ENCODE peak calls at places on chromosomes 1 and 21, in five cellular contexts. Q is COR-L47; J is stimulated activated CD4-positive, alpha-beta T cell treated with anti-CD3 and anti-CD28 coated beads, Interleukin-15, amount 100 ng/mL, for 1 hour; I is ELR; S is colonic mucosa. C is an unnamed sample.
A peak's percentile ranks its signal among the peaks of the same experiment; 100 is the strongest.

GRCh38 chr1:40392206-40392605 is 18.7 kb downstream of the SMAP2 start:
- DNase-seq in S (no peak), I (peak; percentile 86), Q (peak; percentile 47), J (no peak), C (no peak)

GRCh38 chr1:74468982-74469603 is 43.3 kb downstream of the LRRC53 start:
- DNase-seq in I (peak; percentile 57), J (no peak), Q (peak; percentile 76), S (no peak), C (no peak)

GRCh38 chr1:30634507-30634906 is 88.9 kb downstream of the MATN1 start:
- DNase-seq in J (no peak), Q (no peak), S (no peak), I (no peak), C (no peak)

GRCh38 chr1:11157867-11158266 is 31.3 kb upstream of the ANGPTL7 start:
- DNase-seq in S (no peak), J (no peak), Q (no peak), I (peak; percentile 30), C (no peak)

GRCh38 chr1:32334864-32335618 is 992 bp downstream of the MARCKSL1 start:
- DNase-seq in I (peak; percentile 70), S (peak; percentile 54), Q (peak; percentile 55), J (peak; percentile 45), C (no peak)

GRCh38 chr1:28392027-28392652 is 22.6 kb downstream of the PHACTR4 start:
- DNase-seq in J (no peak), Q (no peak), S (no peak), I (peak; percentile 86), C (no peak)

GRCh38 chr1:67376381-67376780 is 53.8 kb downstream of the SERBP1 start:
- DNase-seq in S (no peak), I (no peak), Q (no peak), J (no peak), C (no peak)

GRCh38 chr1:113192242-113192641 is 119.2 kb downstream of the LRIG2 start:
- DNase-seq in I (no peak), S (no peak), J (no peak), Q (no peak), C (no peak)

GRCh38 chr21:44916965-44917364 is 3.7 kb downstream of the ITGB2 start:
- DNase-seq in I (no peak), S (no peak), Q (no peak), J (no peak), C (no peak)

GRCh38 chr1:231208980-231209379 is 32.0 kb upstream of the GNPAT start:
- DNase-seq in J (no peak), S (no peak), Q (no peak), I (no peak), C (no peak)

GRCh38 chr1:36553591-36554417 is 71.1 kb upstream of the CSF3R start:
- DNase-seq in S (peak; percentile 62), J (peak; percentile 18), Q (peak; percentile 73), I (peak; percentile 72), C (no peak)

GRCh38 chr1:47635111-47635510 is 197.3 kb downstream of the FOXD2 start:
- DNase-seq in J (no peak), Q (no peak), I (no peak), S (no peak), C (no peak)

GRCh38 chr1:94773931-94774422 is 46.2 kb upstream of the SLC44A3 start:
- DNase-seq in I (peak; percentile 81), J (no peak), Q (no peak), S (no peak), C (no peak)

GRCh38 chr1:3188150-3188971 is 119.4 kb downstream of the PRDM16 start:
- DNase-seq in I (no peak), Q (no peak), J (no peak), S (no peak), C (no peak)

GRCh38 chr1:201302168-201302896 is 19.0 kb downstream of the PKP1 start:
- DNase-seq in I (no peak), S (peak; percentile 26), Q (no peak), J (no peak), C (no peak)

GRCh38 chr1:74652711-74653131 is 20.9 kb downstream of the ERICH3 start:
- DNase-seq in I (peak; percentile 95), S (no peak), J (no peak), Q (no peak), C (no peak)

GRCh38 chr1:213989740-213990472 is 2.1 kb downstream of the PROX1 start:
- DNase-seq in S (peak; percentile 57), J (no peak), I (no peak), Q (peak; percentile 78), C (no peak)

GRCh38 chr1:184482113-184482512 is 95.3 kb downstream of the C1orf21 start:
- DNase-seq in I (no peak), J (no peak), S (peak; percentile 64), Q (no peak), C (no peak)

GRCh38 chr1:26993237-26994019 is at the start of gene TRNP1:
- DNase-seq in J (peak; percentile 42), S (peak; percentile 73), I (peak; percentile 85), Q (peak; percentile 81), C (no peak)

C was measured in esophagus squamous epithelium.